ENCODE peak calls at places on chromosomes 3 and 15, in five cellular contexts. F, W, C, Y and G are unnamed samples.

GRCh38 chr15:81108427-81108826 is 25.6 kb upstream of the CFAP161 start:
- DNase-seq in F (no peak), C (no peak), W (no peak), Y (no peak), G (peak)

GRCh38 chr3:20622304-20622703 is 436.3 kb upstream of the SGO1 start:
- DNase-seq in W (no peak), F (no peak), C (no peak), Y (peak), G (peak)

GRCh38 chr3:141020139-141020940 is 30.8 kb upstream of the SPSB4 start:
- DNase-seq in Y (no peak), W (no peak), F (no peak), C (no peak), G (no peak)

GRCh38 chr3:37097776-37098175 is 76.6 kb downstream of the LRRFIP2 start:
- DNase-seq in C (no peak), Y (no peak), F (no peak), W (no peak), G (no peak)

GRCh38 chr15:60520041-60520824 is 41.3 kb upstream of the ICE2 start:
- DNase-seq in F (no peak), C (no peak), Y (peak), W (no peak), G (no peak)

GRCh38 chr3:182795383-182795782 is 2.1 kb downstream of the ATP11B start:
- DNase-seq in C (no peak), W (no peak), F (no peak), Y (no peak), G (peak)

GRCh38 chr15:31277335-31278055 is 49.1 kb upstream of the KLF13 start:
- DNase-seq in W (no peak), C (no peak), Y (no peak), F (no peak), G (no peak)

GRCh38 chr3:114506622-114507300 is 212.9 kb downstream of the TIGIT start:
- DNase-seq in Y (peak), W (no peak), C (no peak), F (no peak), G (peak)

GRCh38 chr3:194964809-194965208 is 279.1 kb downstream of the FAM43A start:
- DNase-seq in C (no peak), W (no peak), Y (no peak), F (no peak), G (no peak)

GRCh38 chr3:8755564-8756237 is 13.7 kb downstream of the OXTR start:
- DNase-seq in C (no peak), F (no peak), Y (no peak), W (no peak), G (peak)

GRCh38 chr15:39251413-39252197 is 329.3 kb upstream of the THBS1 start:
- DNase-seq in F (no peak), C (no peak), Y (peak), W (no peak), G (no peak)

GRCh38 chr15:51190424-51191068 is 95.8 kb upstream of the TNFAIP8L3 start:
- DNase-seq in W (no peak), Y (no peak), F (no peak), C (no peak), G (no peak)

GRCh38 chr3:157160652-157161480 is 919 bp upstream of the CCNL1 start:
- DNase-seq in C (no peak), Y (peak), F (peak), W (no peak), G (peak)
- H3K14ac ChIP-seq in C (peak), Y (peak), F (peak), W (no peak), G (no peak)

DNA sequence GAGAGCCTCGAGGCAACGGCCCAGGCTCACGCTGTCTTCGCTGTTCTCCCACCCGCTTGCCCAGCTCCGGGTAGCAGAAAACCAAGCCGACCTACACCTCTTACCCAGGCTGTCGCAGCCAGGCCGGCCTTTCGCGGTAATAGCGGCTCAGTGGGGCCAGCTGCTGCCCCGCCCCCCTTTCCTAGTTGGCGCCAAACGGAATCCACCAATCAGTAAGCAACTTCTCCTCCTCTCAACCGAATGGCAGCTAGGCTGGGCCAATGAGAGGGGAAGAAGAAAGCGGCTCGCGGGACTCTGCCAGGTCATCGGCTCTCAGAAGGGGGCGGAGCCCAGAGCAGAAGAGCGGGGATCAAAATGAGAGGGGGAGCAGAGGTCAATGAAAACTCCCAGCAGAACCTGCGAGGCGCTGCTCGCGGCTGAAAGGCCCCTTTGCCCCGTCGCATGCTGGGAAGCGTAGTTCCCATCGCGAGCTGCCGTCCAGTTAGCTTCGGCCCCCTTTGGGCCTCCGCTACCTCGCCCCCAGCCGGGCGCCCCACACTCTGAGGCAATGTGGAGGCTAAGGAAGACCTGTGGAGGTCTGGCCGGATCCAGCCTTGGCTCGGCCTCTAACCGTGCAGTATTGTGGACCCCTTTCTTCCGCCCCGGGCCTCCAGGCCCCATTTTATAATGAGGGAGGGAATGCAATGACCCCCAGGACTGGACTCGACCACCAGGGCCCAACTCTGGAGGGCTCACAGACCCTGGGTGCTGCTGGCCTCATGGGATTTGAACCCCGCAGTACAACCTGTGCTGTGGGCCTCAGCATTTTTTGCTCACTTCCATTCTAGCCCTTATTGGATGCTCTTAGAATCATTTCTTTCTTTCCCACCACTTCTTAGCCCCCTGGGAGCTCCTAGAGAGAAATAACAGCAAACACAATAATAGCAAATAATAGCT is at the start of gene CDC25A:
- DNase-seq in Y (peak), F (peak), C (peak), W (peak), G (peak)
- H2BK5ac ChIP-seq in Y (no peak), F (no peak), C (no peak), W (peak), G (no peak)

DNA sequence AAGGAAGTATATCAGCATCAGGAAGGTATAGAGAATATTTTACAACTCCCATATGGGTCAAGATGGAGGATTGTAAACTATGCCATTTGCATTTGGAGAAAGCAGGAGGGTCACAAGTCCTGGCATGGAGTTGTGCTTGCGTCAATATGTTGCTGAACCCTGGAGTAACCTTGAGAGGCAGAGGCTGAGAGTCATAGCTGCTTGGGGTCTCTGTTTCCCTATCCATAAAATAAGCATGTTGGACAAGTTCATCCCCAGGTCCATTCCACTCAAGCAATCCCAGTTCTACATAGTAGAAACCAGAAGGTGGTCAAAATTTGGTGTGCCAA is 273.6 kb downstream of the MECOM start:
- DNase-seq in F (no peak), W (no peak), Y (no peak), C (no peak), G (no peak)
- H3K14ac ChIP-seq in F (no peak), W (no peak), Y (no peak), C (no peak), G (no peak)

GRCh38 chr3:124834723-124835718 is 52.1 kb downstream of the ITGB5 start:
- DNase-seq in C (no peak), F (peak), W (peak), Y (peak), G (peak)
- H2BK5ac ChIP-seq in C (peak), F (no peak), W (peak), Y (peak), G (peak)

GRCh38 chr3:170180107-170180951 is 1.2 kb downstream of the PHC3 start:
- DNase-seq in W (no peak), Y (peak), C (no peak), F (no peak), G (peak)
- H3K14ac ChIP-seq in W (no peak), Y (peak), C (no peak), F (peak), G (no peak)

DNA sequence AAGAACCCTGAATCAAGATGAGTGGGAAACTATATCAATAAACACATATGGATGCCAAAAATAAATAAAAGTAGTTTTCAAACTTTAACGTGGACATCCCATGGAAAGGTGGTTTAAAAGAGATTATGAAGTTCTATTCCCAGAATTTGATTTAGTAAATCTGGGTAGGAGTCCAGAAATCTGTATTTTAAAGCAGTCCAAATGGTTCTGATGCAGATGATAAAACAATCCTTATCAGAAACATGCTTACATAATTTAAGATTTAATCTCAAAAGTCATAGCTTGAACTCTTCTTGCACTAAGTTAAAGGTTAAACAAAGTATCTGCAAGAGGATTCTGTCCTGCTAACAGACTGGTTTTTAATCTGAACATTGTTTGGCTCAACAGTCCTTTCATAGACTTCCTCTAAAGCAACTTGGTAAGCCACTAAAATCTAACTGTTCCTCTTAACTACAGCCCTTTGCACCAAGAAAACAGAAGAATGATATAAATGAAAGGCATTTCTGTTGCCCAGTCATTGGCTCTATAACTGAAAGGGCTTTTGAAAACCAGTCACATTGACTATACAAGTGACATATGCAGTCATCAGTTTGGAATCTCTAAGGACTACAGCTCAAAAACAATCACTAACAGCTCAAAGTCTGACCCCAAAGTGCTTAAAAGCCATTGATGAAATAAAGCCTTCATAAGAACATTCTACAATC is 23.4 kb upstream of the MAP4 start:
- DNase-seq in C (peak), Y (peak), W (no peak), F (no peak), G (peak)
- H2BK5ac ChIP-seq in C (no peak), Y (peak), W (no peak), F (no peak), G (no peak)

DNA sequence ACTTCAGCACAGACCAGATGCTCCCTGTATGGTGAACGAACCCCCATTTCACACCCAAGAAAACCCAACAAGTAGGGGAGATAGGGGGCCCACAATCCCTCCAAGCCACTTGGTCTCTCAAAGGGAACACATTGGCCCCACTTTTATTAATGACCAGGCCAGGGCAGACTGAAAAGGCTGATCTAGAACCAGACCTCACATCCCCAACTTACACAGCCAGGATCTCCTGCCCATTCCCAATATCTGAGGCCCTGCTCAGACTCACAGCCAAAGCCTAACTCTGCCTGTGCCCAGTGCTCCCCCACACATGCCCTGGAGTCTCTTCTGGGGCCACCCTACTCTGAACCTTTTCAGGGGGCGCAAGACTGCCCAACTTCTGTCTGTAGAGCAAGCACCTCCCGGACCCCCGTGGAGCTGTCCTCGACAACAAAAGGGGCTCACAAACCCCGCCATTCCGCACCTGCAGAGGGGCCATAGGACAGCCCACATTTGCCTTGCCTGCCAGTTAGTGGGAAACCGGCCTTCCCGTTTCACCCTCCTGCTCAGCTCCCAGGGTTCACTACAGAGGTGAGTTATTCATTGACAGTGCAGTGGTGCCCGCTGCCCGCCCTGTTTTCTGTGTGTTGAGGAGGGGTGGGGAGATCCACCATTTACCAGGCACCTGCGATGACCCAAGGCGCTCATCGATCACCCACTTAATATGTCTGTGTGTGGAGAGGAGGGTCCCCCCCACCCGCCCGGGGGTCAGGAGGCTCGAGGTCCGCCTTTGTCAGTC is 1.6 kb downstream of the PLXNB1 start:
- DNase-seq in C (no peak), W (peak), Y (no peak), F (peak), G (no peak)
- H3K14ac ChIP-seq in C (no peak), W (no peak), Y (peak), F (peak), G (no peak)

GRCh38 chr3:30495172-30496124 is 111.0 kb upstream of the TGFBR2 start:
- DNase-seq in W (no peak), F (no peak), C (no peak), Y (no peak), G (peak)

GRCh38 chr3:30493912-30494311 is 112.5 kb upstream of the TGFBR2 start:
- DNase-seq in C (no peak), F (no peak), Y (peak), W (no peak), G (peak)

GRCh38 chr3:30492581-30493192 is 113.7 kb upstream of the TGFBR2 start:
- DNase-seq in F (no peak), W (no peak), Y (peak), C (no peak), G (peak)

GRCh38 chr3:30498587-30498967 is 107.8 kb upstream of the TGFBR2 start:
- DNase-seq in W (no peak), F (no peak), C (no peak), Y (no peak), G (no peak)

DNA sequence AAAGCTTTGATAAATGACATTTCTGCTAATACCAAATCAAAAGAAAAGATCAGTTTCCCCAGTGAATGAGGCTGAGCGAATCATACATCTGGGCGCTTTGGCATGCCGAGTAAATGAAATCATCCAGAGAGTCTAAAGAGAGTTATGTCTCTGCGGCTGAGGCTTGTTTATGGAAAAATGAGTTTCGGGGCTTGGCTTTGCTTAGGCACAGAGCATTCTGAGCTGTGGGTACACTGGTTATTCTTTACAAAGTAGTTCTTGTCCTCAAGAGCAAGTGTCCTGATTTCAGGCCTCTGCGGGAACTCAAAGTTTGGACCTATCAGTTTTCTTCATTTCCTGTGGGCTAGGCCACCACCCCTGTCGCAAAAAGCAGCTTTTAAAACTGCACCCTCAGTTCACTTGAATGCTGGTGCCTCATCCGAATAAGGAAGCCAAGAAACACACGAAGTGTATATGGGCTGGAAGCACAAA is 109.9 kb upstream of the TGFBR2 start:
- DNase-seq in F (no peak), C (no peak), W (no peak), Y (peak), G (peak)
- H2BK5ac ChIP-seq in F (no peak), C (no peak), W (no peak), Y (peak), G (peak)